ENCODE peak calls at places on chromosomes 2 and 18, in seven cellular contexts. Q, C, U, E, M, Z and B are unnamed samples.

GRCh38 chr2:162926501-162926900 is 87.9 kb upstream of the KCNH7 start:
- DNase-seq in C (no peak), Z (no peak), M (no peak), U (no peak), E (no peak), Q (no peak), B (no peak)

GRCh38 chr2:74867841-74868658 is 34.1 kb downstream of the HK2 start:
- DNase-seq in U (no peak), E (no peak), M (no peak), Q (no peak), C (no peak), Z (no peak), B (no peak)

GRCh38 chr2:174059875-174060226 is 94.7 kb upstream of the SP3 start:
- DNase-seq in Q (no peak), M (no peak), C (no peak), Z (no peak), E (no peak), U (no peak), B (no peak)

GRCh38 chr2:147057931-147058491 is 786.8 kb upstream of the ACVR2A start:
- DNase-seq in U (no peak), M (no peak), E (no peak), Q (no peak), Z (no peak), C (no peak), B (no peak)

GRCh38 chr2:99862566-99862965 is 279.8 kb downstream of the AFF3 start:
- DNase-seq in Z (no peak), Q (no peak), C (no peak), U (no peak), E (no peak), M (no peak), B (no peak)

GRCh38 chr2:72745679-72746368 is 80.0 kb downstream of the EXOC6B start:
- DNase-seq in U (no peak), Z (peak), C (no peak), Q (peak), M (no peak), E (no peak), B (no peak)

GRCh38 chr2:222050981-222051380 is 247.8 kb downstream of the PAX3 start:
- DNase-seq in Q (no peak), M (no peak), C (no peak), Z (no peak), U (no peak), E (no peak), B (no peak)

GRCh38 chr2:224160917-224161316 is 121.8 kb upstream of the SERPINE2 start:
- DNase-seq in M (no peak), E (no peak), Q (no peak), U (no peak), C (no peak), Z (no peak), B (no peak)

GRCh38 chr2:194166818-194167217 is 1490.2 kb upstream of the SLC39A10 start:
- DNase-seq in C (no peak), E (no peak), Q (peak), M (peak), U (no peak), Z (no peak), B (no peak)

GRCh38 chr2:54471221-54471711 is 15.1 kb downstream of the SPTBN1 start:
- DNase-seq in U (no peak), E (no peak), M (peak), Z (no peak), Q (no peak), C (no peak), B (no peak)

GRCh38 chr2:96869281-96869823 is 528 bp downstream of the SEMA4C start:
- DNase-seq in E (no peak), Z (no peak), Q (peak), M (peak), U (peak), C (no peak), B (no peak)

GRCh38 chr2:109721626-109722025 is 72.5 kb upstream of the RGPD5 start:
- DNase-seq in E (no peak), M (no peak), Z (no peak), Q (no peak), C (peak), U (no peak), B (no peak)

GRCh38 chr2:99854236-99854852 is 288.0 kb downstream of the AFF3 start:
- DNase-seq in Z (no peak), C (no peak), E (no peak), U (no peak), M (no peak), Q (no peak), B (no peak)

GRCh38 chr2:12070581-12070980 is 324.1 kb downstream of the LPIN1 start:
- DNase-seq in U (no peak), M (no peak), E (no peak), C (no peak), Q (no peak), Z (no peak), B (no peak)

GRCh38 chr18:11251891-11252270 is 102.5 kb upstream of the PIEZO2 start:
- DNase-seq in M (no peak), E (no peak), U (no peak), C (no peak), Q (no peak), Z (no peak), B (no peak)

DNA sequence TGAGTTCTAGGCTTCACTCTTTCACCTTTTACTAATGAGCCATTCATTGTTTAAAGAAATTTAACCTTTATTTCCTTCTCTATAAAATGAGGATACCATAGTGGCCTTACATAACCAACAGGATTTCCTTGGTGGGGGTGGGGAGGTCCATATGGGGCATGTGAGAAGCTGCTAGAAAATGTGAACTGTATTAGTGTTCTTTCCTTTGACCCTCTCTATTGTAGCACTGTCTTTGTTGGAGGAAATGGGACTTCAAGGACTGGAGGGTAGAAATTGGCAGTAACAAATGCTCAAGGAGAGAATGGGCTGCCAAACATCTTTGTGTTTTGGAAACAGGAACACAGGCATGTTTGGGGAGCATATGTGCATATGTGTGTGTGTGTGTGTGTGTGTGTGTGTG is 468.7 kb upstream of the ZEB2 start:
- DNase-seq in Z (no peak), Q (no peak), M (no peak), U (no peak), C (no peak), E (no peak), B (no peak)
- TF ChIP-seq CTCF in Z (no peak), Q (no peak), M (no peak), U (no peak), C (no peak), E (no peak), B (no peak)

DNA sequence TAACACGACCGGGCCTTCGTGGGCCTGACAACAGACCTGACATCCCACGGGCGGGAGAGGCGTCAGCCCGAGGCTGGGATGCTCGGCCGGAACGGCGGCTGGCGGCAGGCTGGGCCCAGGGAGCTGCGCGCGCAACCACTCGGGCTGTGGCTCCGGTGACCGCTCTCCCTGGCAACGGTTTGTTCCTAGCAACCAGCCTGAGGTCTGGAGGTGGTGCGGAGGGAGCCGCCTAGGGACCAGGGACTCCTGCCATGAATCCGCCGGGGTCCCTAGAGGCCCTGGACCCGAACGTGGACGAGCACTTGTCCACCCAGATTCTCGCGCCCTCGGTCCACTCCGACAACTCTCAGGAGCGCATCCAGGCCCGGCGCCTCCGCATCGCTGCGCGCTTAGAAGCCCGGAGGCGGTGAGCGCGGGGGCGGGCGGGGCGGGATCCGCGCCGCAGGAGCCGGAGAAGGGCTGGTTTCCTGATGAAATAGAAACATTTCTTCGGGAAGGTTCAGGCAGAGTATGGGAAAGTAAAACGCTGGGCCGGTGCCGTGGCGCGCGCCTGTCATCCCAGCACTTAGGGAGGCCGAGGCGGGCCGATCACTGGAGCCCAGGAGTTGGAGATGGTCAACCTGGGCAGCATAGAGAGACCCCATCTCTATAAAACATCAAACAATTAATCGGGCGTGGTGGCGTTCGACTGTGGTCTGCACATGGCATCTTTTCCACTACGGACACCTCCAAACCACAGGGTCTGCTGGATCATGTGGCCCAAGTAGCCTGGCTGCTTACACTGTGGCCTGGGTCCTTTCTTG is at the start of gene DRC1:
- DNase-seq in C (peak), E (no peak), Z (peak), M (peak), U (no peak), Q (peak), B (peak)
- TF ChIP-seq CTCF in C (no peak), E (no peak), Z (no peak), M (peak), U (no peak), Q (no peak), B (peak)

DNA sequence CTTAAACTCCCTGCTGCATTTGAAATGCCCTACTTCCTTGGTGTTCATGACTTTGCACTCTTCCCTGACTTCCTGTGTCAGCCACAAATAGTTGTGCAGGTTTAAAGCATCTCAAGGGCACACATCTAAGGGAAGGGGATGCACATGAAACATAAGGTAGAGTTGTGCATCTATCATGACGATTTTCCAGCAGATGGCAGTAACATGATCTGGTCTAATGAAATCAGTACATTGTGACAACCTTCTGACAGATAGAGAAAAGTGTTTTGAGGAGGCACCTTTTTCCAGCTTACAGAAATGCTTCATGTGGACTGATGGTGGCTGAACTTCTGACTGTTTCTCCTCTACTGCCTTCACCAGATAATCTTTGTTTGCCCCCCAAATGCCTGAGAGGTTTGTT is 238.9 kb downstream of the XIRP2 start:
- DNase-seq in C (no peak), M (no peak), Q (peak), E (no peak), Z (no peak), U (no peak), B (no peak)
- TF ChIP-seq CTCF in C (peak), M (no peak), Q (no peak), E (no peak), Z (peak), U (no peak), B (peak)

DNA sequence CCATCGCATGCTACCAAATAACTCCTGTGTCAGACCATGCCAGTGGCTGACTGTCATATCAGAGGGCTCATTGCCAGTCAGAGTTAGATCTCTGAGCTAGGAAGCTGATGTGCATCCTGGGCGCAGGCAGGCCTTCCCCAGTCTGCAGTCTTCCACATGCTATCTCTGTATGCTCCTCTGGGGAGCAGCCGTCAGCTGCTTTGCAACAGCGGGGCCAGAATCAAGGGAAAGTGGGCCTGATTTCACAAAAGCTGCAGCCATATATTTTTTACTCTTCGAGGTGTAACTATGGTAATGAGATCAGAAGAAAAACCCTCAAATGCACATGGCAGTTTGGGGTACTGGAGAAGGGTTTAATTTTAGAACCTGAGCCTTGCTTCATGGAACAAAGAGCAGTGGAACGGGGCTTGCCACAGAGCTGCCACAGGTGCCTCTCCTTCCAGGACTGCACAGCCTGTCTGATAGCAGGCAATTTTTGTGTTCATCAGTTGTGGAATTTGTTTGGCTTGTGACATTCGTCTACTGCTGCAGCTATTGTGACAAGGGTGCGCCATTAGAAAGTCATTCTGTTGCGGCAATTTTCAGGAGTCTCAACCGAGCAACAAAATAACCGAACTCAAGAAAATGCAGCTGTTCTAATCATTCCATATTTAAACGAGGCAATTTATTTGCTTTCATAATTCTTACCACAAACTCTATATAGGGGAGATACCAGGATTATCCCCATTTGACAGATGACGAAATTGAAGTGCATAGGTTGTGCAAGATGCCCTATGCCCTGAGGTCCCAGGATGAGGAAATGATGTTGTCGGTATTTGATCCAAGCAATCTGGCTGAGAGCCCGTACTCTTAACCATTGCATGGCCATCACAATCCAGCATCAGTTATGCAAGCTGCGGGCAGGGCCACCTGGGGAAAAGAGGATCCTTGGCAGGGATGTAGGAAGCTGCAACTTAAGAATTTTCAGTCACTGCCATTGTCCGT is 109.6 kb upstream of the CYRIA start:
- DNase-seq in Q (peak), U (no peak), C (no peak), Z (no peak), E (no peak), M (peak), B (no peak)
- TF ChIP-seq CTCF in Q (no peak), U (no peak), C (peak), Z (peak), E (no peak), M (peak), B (peak)

DNA sequence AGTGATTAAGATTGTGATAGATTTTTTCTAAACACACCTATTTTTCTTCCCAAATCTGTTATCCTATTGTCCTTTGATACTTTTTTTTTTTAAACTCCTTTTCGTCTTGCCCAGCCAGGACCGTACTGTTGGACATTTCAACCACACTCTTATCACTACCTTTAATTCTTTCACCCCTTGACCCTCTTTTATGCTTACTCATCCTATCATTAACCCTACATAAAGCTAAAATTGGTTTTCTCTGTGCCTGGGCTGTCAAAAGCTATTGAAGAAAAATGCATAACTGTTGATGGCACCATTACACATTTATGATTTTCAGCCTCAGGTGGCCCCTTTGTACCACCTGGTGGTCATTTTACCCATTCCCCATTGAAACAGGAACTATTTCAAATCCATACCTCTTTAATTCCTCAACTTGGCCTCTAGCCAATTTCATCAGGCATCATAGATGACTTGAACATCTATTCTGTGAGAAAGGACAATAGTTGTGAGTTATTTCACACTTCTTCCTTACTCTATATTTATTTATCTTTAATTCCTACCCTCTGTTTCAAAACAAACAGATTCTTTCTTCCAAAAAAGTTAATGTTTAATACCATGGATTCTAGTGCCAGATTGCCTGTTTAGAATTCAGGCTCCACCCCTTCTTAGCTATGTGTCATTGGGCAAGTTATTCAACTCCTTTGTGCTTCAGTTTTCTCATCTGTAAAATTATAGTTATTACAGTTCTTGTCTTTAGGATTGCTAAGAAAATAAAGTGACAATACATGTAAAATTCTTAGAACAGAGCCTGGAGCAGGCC is 258.6 kb downstream of the CAMKMT start:
- DNase-seq in C (no peak), U (no peak), Z (no peak), M (no peak), E (no peak), Q (no peak), B (no peak)
- TF ChIP-seq CTCF in C (no peak), U (no peak), Z (no peak), M (peak), E (no peak), Q (no peak), B (no peak)

DNA sequence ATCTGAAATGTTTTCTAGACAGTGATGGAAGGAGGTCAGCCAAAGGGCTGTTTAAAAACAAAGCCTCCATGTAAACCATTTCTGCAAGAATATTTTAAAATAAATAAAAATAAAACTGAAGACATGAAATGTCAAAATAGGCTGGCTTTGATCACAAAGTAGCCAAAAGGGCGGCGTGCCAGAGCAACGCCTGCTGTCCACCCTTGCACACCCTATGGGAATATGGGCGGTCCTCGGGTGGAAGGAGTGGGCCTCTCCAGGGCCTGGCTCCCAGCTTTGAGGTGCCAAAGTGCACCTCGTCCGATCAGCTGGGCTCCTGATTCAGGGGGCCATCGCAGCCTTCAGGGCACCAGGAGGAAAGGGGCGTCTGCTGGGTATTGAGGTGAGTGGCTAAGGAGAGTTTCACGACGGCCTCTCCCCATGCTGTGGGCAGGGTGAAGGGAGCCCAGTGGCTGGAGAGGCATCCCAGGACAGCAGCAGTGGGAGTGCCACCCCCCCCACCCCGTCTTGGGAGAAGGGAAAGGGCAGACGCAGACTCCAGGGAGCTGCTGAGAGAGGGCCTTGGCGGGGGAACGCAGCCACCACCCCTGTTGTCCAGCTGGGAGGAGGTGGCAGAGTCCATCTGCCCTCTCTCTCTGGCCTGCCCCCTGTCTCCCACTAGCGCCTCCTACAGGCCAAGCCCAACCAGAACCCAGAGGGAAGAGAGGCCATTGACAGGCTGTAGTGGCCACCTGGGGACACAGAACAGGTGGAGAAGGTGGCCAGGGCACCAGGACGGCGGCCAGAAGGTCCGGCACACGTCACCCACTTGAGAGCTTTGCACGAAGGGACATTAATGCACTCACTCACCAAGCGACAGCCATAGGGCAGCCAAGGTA is 5.7 kb upstream of the ERFE start:
- DNase-seq in Q (no peak), E (no peak), M (no peak), Z (no peak), C (no peak), U (no peak), B (no peak)
- TF ChIP-seq CTCF in Q (peak), E (no peak), M (peak), Z (peak), C (no peak), U (no peak), B (peak)

DNA sequence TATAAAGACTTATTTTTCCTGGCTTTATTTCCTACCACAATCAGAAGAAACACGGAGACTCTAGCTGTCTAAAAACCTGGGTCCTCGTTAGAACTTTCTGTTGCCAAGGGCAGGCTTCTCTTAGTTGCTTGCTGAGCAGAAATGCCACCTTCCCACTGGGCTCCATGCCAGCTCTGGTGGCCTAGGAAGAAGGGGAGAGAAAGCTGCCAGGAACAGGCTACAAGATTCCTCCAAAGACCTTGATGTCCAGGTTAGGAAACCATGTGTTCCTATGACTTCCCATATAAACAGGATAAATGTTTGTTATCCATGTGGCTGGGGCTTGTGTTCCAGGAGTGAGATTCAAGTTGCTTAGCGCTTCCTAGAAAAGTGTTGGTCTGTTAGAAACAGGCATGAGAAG is 17.9 kb upstream of the TMEM18 start:
- DNase-seq in E (no peak), Q (no peak), M (no peak), U (no peak), Z (no peak), C (no peak), B (no peak)
- TF ChIP-seq CTCF in E (no peak), Q (no peak), M (no peak), U (no peak), Z (no peak), C (no peak), B (no peak)

DNA sequence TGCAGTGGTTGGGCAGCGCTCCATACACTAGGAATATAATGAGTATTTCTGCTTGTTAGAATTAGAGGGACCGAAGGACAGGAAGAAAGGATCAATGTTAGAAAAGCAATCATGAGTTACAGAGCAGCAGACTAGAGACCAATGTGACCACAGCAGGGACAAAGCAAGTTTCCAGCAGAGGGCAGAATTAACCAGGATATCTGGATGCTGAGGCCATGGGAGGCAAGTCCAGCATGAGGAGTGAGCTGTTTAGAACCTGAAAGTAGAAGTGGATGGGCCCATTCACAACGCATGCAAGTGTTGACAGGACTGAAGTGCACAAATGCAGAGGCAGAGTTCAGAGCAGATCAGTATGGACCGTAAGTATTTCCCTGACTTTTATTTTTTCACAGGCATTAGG is 910.4 kb upstream of the GYPC start:
- DNase-seq in M (peak), C (no peak), U (no peak), E (no peak), Z (peak), Q (peak), B (no peak)
- TF ChIP-seq CTCF in M (peak), C (peak), U (no peak), E (no peak), Z (peak), Q (no peak), B (peak)